ENCODE peak calls at places on chromosomes 13 and 19, in six cellular contexts. One of them, this sample, is unnamed.

GRCh38 chr19:12789098-12789903 is 2.0 kb upstream of the JUNB start:
- DNase-seq in neural progenitor cell: peak; percentile 72
- DNase-seq in naive thymus-derived CD8-positive, alpha-beta T cell: no peak
- DNase-seq in T1000: no peak
- DNase-seq in EH: no peak
- DNase-seq in stimulated activated CD4-positive, alpha-beta T cell treated with anti-CD3 and anti-CD28 coated beads, TNF-alpha, amount 100 ng/mL, for 48 hours: no peak
- DNase-seq in this sample: peak; percentile 57

GRCh38 chr13:98785968-98786367 is 33.5 kb upstream of the SLC15A1 start:
- DNase-seq in naive thymus-derived CD8-positive, alpha-beta T cell: no peak
- DNase-seq in neural progenitor cell: peak; percentile 16
- DNase-seq in stimulated activated CD4-positive, alpha-beta T cell treated with anti-CD3 and anti-CD28 coated beads, TNF-alpha, amount 100 ng/mL, for 48 hours: no peak
- DNase-seq in T1000: no peak
- DNase-seq in EH: no peak
- DNase-seq in this sample: no peak

GRCh38 chr19:1445185-1445931 is 4.6 kb upstream of the APC2 start:
- DNase-seq in neural progenitor cell: peak; percentile 82
- DNase-seq in EH: peak; percentile 63
- DNase-seq in stimulated activated CD4-positive, alpha-beta T cell treated with anti-CD3 and anti-CD28 coated beads, TNF-alpha, amount 100 ng/mL, for 48 hours: peak; percentile 77
- DNase-seq in naive thymus-derived CD8-positive, alpha-beta T cell: peak; percentile 79
- DNase-seq in T1000: peak; percentile 59
- DNase-seq in this sample: peak; percentile 97

GRCh38 chr19:8504171-8504570 is 1.7 kb upstream of the PRAM1 start:
- DNase-seq in stimulated activated CD4-positive, alpha-beta T cell treated with anti-CD3 and anti-CD28 coated beads, TNF-alpha, amount 100 ng/mL, for 48 hours: no peak
- DNase-seq in naive thymus-derived CD8-positive, alpha-beta T cell: no peak
- DNase-seq in EH: no peak
- DNase-seq in neural progenitor cell: no peak
- DNase-seq in T1000: no peak
- DNase-seq in this sample: no peak

GRCh38 chr19:13797870-13798269 is 2.6 kb downstream of the ZSWIM4 start:
- DNase-seq in naive thymus-derived CD8-positive, alpha-beta T cell: no peak
- DNase-seq in EH: peak; percentile 85
- DNase-seq in stimulated activated CD4-positive, alpha-beta T cell treated with anti-CD3 and anti-CD28 coated beads, TNF-alpha, amount 100 ng/mL, for 48 hours: no peak
- DNase-seq in T1000: peak; percentile 18
- DNase-seq in neural progenitor cell: no peak
- DNase-seq in this sample: no peak

GRCh38 chr13:77033717-77034302 is 6.9 kb upstream of the FBXL3 start:
- DNase-seq in stimulated activated CD4-positive, alpha-beta T cell treated with anti-CD3 and anti-CD28 coated beads, TNF-alpha, amount 100 ng/mL, for 48 hours: no peak
- DNase-seq in naive thymus-derived CD8-positive, alpha-beta T cell: no peak
- DNase-seq in EH: no peak
- DNase-seq in T1000: no peak
- DNase-seq in neural progenitor cell: no peak
- DNase-seq in this sample: no peak

GRCh38 chr13:44815507-44816074 is 173.7 kb downstream of the NUFIP1 start:
- DNase-seq in neural progenitor cell: peak; percentile 41
- DNase-seq in EH: peak; percentile 97
- DNase-seq in stimulated activated CD4-positive, alpha-beta T cell treated with anti-CD3 and anti-CD28 coated beads, TNF-alpha, amount 100 ng/mL, for 48 hours: peak; percentile 29
- DNase-seq in T1000: peak; percentile 25
- DNase-seq in naive thymus-derived CD8-positive, alpha-beta T cell: no peak
- DNase-seq in this sample: no peak

GRCh38 chr19:35615036-35615435 is 2.5 kb downstream of the HAUS5 start:
- DNase-seq in naive thymus-derived CD8-positive, alpha-beta T cell: no peak
- DNase-seq in EH: no peak
- DNase-seq in neural progenitor cell: no peak
- DNase-seq in T1000: no peak
- DNase-seq in stimulated activated CD4-positive, alpha-beta T cell treated with anti-CD3 and anti-CD28 coated beads, TNF-alpha, amount 100 ng/mL, for 48 hours: no peak
- DNase-seq in this sample: no peak

GRCh38 chr13:98576215-98576945 is 527 bp downstream of the STK24 start:
- DNase-seq in EH: peak; percentile 48
- DNase-seq in T1000: no peak
- DNase-seq in neural progenitor cell: peak; percentile 62
- DNase-seq in naive thymus-derived CD8-positive, alpha-beta T cell: peak; percentile 53
- DNase-seq in stimulated activated CD4-positive, alpha-beta T cell treated with anti-CD3 and anti-CD28 coated beads, TNF-alpha, amount 100 ng/mL, for 48 hours: no peak
- DNase-seq in this sample: peak; percentile 72

GRCh38 chr13:50942630-50943311 is 33.2 kb downstream of the RNASEH2B start:
- DNase-seq in naive thymus-derived CD8-positive, alpha-beta T cell: no peak
- DNase-seq in neural progenitor cell: no peak
- DNase-seq in T1000: no peak
- DNase-seq in stimulated activated CD4-positive, alpha-beta T cell treated with anti-CD3 and anti-CD28 coated beads, TNF-alpha, amount 100 ng/mL, for 48 hours: no peak
- DNase-seq in EH: no peak
- DNase-seq in this sample: no peak

GRCh38 chr19:3365447-3366103 is 808 bp upstream of the NFIC start:
- DNase-seq in stimulated activated CD4-positive, alpha-beta T cell treated with anti-CD3 and anti-CD28 coated beads, TNF-alpha, amount 100 ng/mL, for 48 hours: no peak
- DNase-seq in neural progenitor cell: no peak
- DNase-seq in T1000: no peak
- DNase-seq in naive thymus-derived CD8-positive, alpha-beta T cell: no peak
- DNase-seq in EH: peak; percentile 81
- DNase-seq in this sample: no peak

GRCh38 chr13:35720690-35721554 is 244.4 kb upstream of the MAB21L1 start:
- DNase-seq in naive thymus-derived CD8-positive, alpha-beta T cell: peak; percentile 32
- DNase-seq in stimulated activated CD4-positive, alpha-beta T cell treated with anti-CD3 and anti-CD28 coated beads, TNF-alpha, amount 100 ng/mL, for 48 hours: peak; percentile 11
- DNase-seq in EH: peak; percentile 75
- DNase-seq in T1000: peak; percentile 31
- DNase-seq in neural progenitor cell: peak; percentile 80
- DNase-seq in this sample: peak; percentile 93

GRCh38 chr13:57629821-57630235 is 1.7 kb upstream of the PCDH17 start:
- DNase-seq in stimulated activated CD4-positive, alpha-beta T cell treated with anti-CD3 and anti-CD28 coated beads, TNF-alpha, amount 100 ng/mL, for 48 hours: no peak
- DNase-seq in naive thymus-derived CD8-positive, alpha-beta T cell: no peak
- DNase-seq in neural progenitor cell: peak; percentile 98
- DNase-seq in EH: peak; percentile 58
- DNase-seq in T1000: peak; percentile 86
- DNase-seq in this sample: peak; percentile 97

GRCh38 chr13:98500963-98501421 is 75.9 kb downstream of the STK24 start:
- DNase-seq in EH: no peak
- DNase-seq in naive thymus-derived CD8-positive, alpha-beta T cell: no peak
- DNase-seq in T1000: no peak
- DNase-seq in neural progenitor cell: no peak
- DNase-seq in stimulated activated CD4-positive, alpha-beta T cell treated with anti-CD3 and anti-CD28 coated beads, TNF-alpha, amount 100 ng/mL, for 48 hours: no peak
- DNase-seq in this sample: no peak

GRCh38 chr19:32289566-32290210 is 55.7 kb upstream of the ZNF507 start:
- DNase-seq in T1000: no peak
- DNase-seq in naive thymus-derived CD8-positive, alpha-beta T cell: no peak
- DNase-seq in stimulated activated CD4-positive, alpha-beta T cell treated with anti-CD3 and anti-CD28 coated beads, TNF-alpha, amount 100 ng/mL, for 48 hours: no peak
- DNase-seq in neural progenitor cell: no peak
- DNase-seq in EH: no peak
- DNase-seq in this sample: no peak

GRCh38 chr19:38559428-38560401 is 58.0 kb downstream of the MAP4K1 start:
- DNase-seq in EH: peak; percentile 11
- DNase-seq in T1000: no peak
- DNase-seq in neural progenitor cell: no peak
- DNase-seq in naive thymus-derived CD8-positive, alpha-beta T cell: no peak
- DNase-seq in stimulated activated CD4-positive, alpha-beta T cell treated with anti-CD3 and anti-CD28 coated beads, TNF-alpha, amount 100 ng/mL, for 48 hours: no peak
- DNase-seq in this sample: no peak

GRCh38 chr13:113047587-113047986 is 58.0 kb upstream of the F7 start:
- DNase-seq in T1000: no peak
- DNase-seq in stimulated activated CD4-positive, alpha-beta T cell treated with anti-CD3 and anti-CD28 coated beads, TNF-alpha, amount 100 ng/mL, for 48 hours: no peak
- DNase-seq in naive thymus-derived CD8-positive, alpha-beta T cell: no peak
- DNase-seq in EH: no peak
- DNase-seq in neural progenitor cell: no peak
- DNase-seq in this sample: no peak

GRCh38 chr13:93635687-93636086 is 409.1 kb downstream of the GPC6 start:
- DNase-seq in neural progenitor cell: no peak
- DNase-seq in EH: peak; percentile 42
- DNase-seq in T1000: no peak
- DNase-seq in naive thymus-derived CD8-positive, alpha-beta T cell: no peak
- DNase-seq in stimulated activated CD4-positive, alpha-beta T cell treated with anti-CD3 and anti-CD28 coated beads, TNF-alpha, amount 100 ng/mL, for 48 hours: no peak
- DNase-seq in this sample: no peak

GRCh38 chr13:27079421-27079958 is 92.1 kb downstream of the USP12 start:
- DNase-seq in stimulated activated CD4-positive, alpha-beta T cell treated with anti-CD3 and anti-CD28 coated beads, TNF-alpha, amount 100 ng/mL, for 48 hours: no peak
- DNase-seq in naive thymus-derived CD8-positive, alpha-beta T cell: no peak
- DNase-seq in neural progenitor cell: peak; percentile 5
- DNase-seq in EH: peak; percentile 95
- DNase-seq in T1000: no peak
- DNase-seq in this sample: no peak

GRCh38 chr13:102852556-102852955 is 6.7 kb downstream of the ERCC5 start:
- DNase-seq in T1000: no peak
- DNase-seq in neural progenitor cell: no peak
- DNase-seq in naive thymus-derived CD8-positive, alpha-beta T cell: no peak
- DNase-seq in stimulated activated CD4-positive, alpha-beta T cell treated with anti-CD3 and anti-CD28 coated beads, TNF-alpha, amount 100 ng/mL, for 48 hours: no peak
- DNase-seq in EH: no peak
- DNase-seq in this sample: no peak

GRCh38 chr13:59842507-59842906 is 321.2 kb downstream of the DIAPH3 start:
- DNase-seq in EH: no peak
- DNase-seq in naive thymus-derived CD8-positive, alpha-beta T cell: no peak
- DNase-seq in neural progenitor cell: no peak
- DNase-seq in T1000: no peak
- DNase-seq in stimulated activated CD4-positive, alpha-beta T cell treated with anti-CD3 and anti-CD28 coated beads, TNF-alpha, amount 100 ng/mL, for 48 hours: no peak
- DNase-seq in this sample: no peak

GRCh38 chr19:2309734-2310362 is 1.9 kb upstream of the LINGO3 start:
- DNase-seq in EH: peak; percentile 67
- DNase-seq in stimulated activated CD4-positive, alpha-beta T cell treated with anti-CD3 and anti-CD28 coated beads, TNF-alpha, amount 100 ng/mL, for 48 hours: no peak
- DNase-seq in neural progenitor cell: no peak
- DNase-seq in naive thymus-derived CD8-positive, alpha-beta T cell: no peak
- DNase-seq in T1000: peak; percentile 31
- DNase-seq in this sample: no peak

GRCh38 chr19:46193678-46194077 is 35.9 kb upstream of the IGFL1 start:
- DNase-seq in stimulated activated CD4-positive, alpha-beta T cell treated with anti-CD3 and anti-CD28 coated beads, TNF-alpha, amount 100 ng/mL, for 48 hours: no peak
- DNase-seq in neural progenitor cell: no peak
- DNase-seq in T1000: no peak
- DNase-seq in naive thymus-derived CD8-positive, alpha-beta T cell: no peak
- DNase-seq in EH: no peak
- DNase-seq in this sample: no peak